ENCODE peak calls at places on chromosome 9, in eight cellular contexts. D, V, U, K, B, W, S and E are unnamed samples.

GRCh38 chr9:134867917-134868750 is 12.5 kb upstream of the FCN2 start:
- DNase-seq in D (no peak), V (no peak), U (no peak), K (no peak), B (no peak), W (no peak), S (no peak), E (no peak)

GRCh38 chr9:27572918-27573698 is at the start of gene C9orf72:
- DNase-seq in D (peak), V (no peak), U (peak), K (no peak), B (peak), W (peak), S (no peak), E (peak)

GRCh38 chr9:124133752-124134151 is 122.2 kb downstream of the LHX2 start:
- DNase-seq in D (no peak), V (no peak), U (peak), K (no peak), B (peak), W (peak), S (no peak), E (peak)

GRCh38 chr9:133403766-133404439 is 13.9 kb downstream of the REXO4 start:
- DNase-seq in D (peak), V (peak), U (peak), K (no peak), B (peak), W (peak), S (no peak), E (peak)

GRCh38 chr9:30575218-30575617 is 1809.2 kb upstream of the ACO1 start:
- DNase-seq in D (no peak), V (no peak), U (no peak), K (no peak), B (no peak), W (no peak), S (no peak), E (no peak)

GRCh38 chr9:126468141-126468825 is 141.7 kb downstream of the MVB12B start:
- DNase-seq in D (no peak), V (no peak), U (no peak), K (no peak), B (no peak), W (no peak), S (no peak), E (no peak)

GRCh38 chr9:113514061-113514460 is 50.5 kb downstream of the RGS3 start:
- DNase-seq in D (no peak), V (no peak), U (no peak), K (no peak), B (no peak), W (no peak), S (no peak), E (no peak)

GRCh38 chr9:135905380-135906282 is 1.7 kb downstream of the CAMSAP1 start:
- DNase-seq in D (no peak), V (peak), U (peak), K (no peak), B (no peak), W (no peak), S (no peak), E (no peak)

GRCh38 chr9:132410642-132411041 is 631 bp downstream of the CFAP77 start:
- DNase-seq in D (peak), V (no peak), U (no peak), K (no peak), B (no peak), W (no peak), S (no peak), E (no peak)

GRCh38 chr9:120650352-120650751 is 63.9 kb downstream of the MEGF9 start:
- DNase-seq in D (no peak), V (no peak), U (no peak), K (no peak), B (no peak), W (peak), S (no peak), E (no peak)

GRCh38 chr9:136541179-136541578 is 4.7 kb downstream of the NOTCH1 start:
- DNase-seq in D (no peak), V (no peak), U (no peak), K (no peak), B (no peak), W (no peak), S (no peak), E (no peak)

GRCh38 chr9:71740199-71740598 is 28.1 kb downstream of the CEMIP2 start:
- DNase-seq in D (no peak), V (no peak), U (no peak), K (no peak), B (no peak), W (no peak), S (no peak), E (no peak)

GRCh38 chr9:111147021-111147420 is 108.8 kb upstream of the LPAR1 start:
- DNase-seq in D (no peak), V (no peak), U (no peak), K (no peak), B (no peak), W (no peak), S (no peak), E (no peak)

GRCh38 chr9:135147473-135147805 is 60.0 kb downstream of the OLFM1 start:
- DNase-seq in D (no peak), V (no peak), U (no peak), K (no peak), B (no peak), W (no peak), S (no peak), E (no peak)

GRCh38 chr9:110936719-110937452 is 101.4 kb downstream of the LPAR1 start:
- DNase-seq in D (no peak), V (no peak), U (no peak), K (no peak), B (no peak), W (no peak), S (no peak), E (no peak)

GRCh38 chr9:79263666-79264460 is 307.9 kb upstream of the TLE4 start:
- DNase-seq in D (peak), V (no peak), U (no peak), K (no peak), B (no peak), W (no peak), S (no peak), E (peak)

GRCh38 chr9:78011037-78011436 is 20.6 kb downstream of the GNAQ start:
- DNase-seq in D (no peak), V (no peak), U (no peak), K (no peak), B (no peak), W (no peak), S (no peak), E (no peak)

GRCh38 chr9:114774504-114774903 is 31.3 kb downstream of the TNFSF15 start:
- DNase-seq in D (no peak), V (no peak), U (no peak), K (no peak), B (no peak), W (no peak), S (no peak), E (no peak)

GRCh38 chr9:125732562-125732961 is 14.6 kb upstream of the PBX3 start:
- DNase-seq in D (no peak), V (no peak), U (no peak), K (no peak), B (peak), W (no peak), S (no peak), E (no peak)

GRCh38 chr9:88197781-88198345 is 59.6 kb upstream of the SPATA31C2 start:
- DNase-seq in D (peak), V (no peak), U (no peak), K (peak), B (no peak), W (no peak), S (no peak), E (no peak)

GRCh38 chr9:98791147-98792095 is 4.9 kb downstream of the ANKS6 start:
- DNase-seq in D (peak), V (peak), U (peak), K (peak), B (peak), W (peak), S (no peak), E (peak)

GRCh38 chr9:132026932-132027585 is 52.6 kb downstream of the MED27 start:
- DNase-seq in D (no peak), V (no peak), U (no peak), K (no peak), B (peak), W (no peak), S (no peak), E (no peak)

GRCh38 chr9:128642675-128643074 is 14.0 kb downstream of the DYNC2I2 start:
- DNase-seq in D (no peak), V (no peak), U (no peak), K (no peak), B (no peak), W (no peak), S (no peak), E (no peak)

GRCh38 chr9:36933676-36934215 is 100.3 kb downstream of the PAX5 start:
- DNase-seq in D (no peak), V (no peak), U (no peak), K (no peak), B (no peak), W (no peak), S (no peak), E (no peak)

GRCh38 chr9:88319936-88320747 is 68.1 kb upstream of the SPIN1 start:
- DNase-seq in D (no peak), V (no peak), U (no peak), K (no peak), B (no peak), W (no peak), S (no peak), E (no peak)

GRCh38 chr9:96305171-96305570 is 3.2 kb upstream of the HSD17B3 start:
- DNase-seq in D (no peak), V (no peak), U (no peak), K (no peak), B (peak), W (no peak), S (no peak), E (no peak)

GRCh38 chr9:96304230-96304629 is 2.3 kb upstream of the HSD17B3 start:
- DNase-seq in D (no peak), V (no peak), U (no peak), K (no peak), B (no peak), W (no peak), S (no peak), E (no peak)

GRCh38 chr9:96294146-96294545 is 7.8 kb downstream of the HSD17B3 start:
- DNase-seq in D (no peak), V (no peak), U (no peak), K (no peak), B (no peak), W (no peak), S (no peak), E (no peak)

GRCh38 chr9:96302021-96302420 is at the start of gene HSD17B3:
- DNase-seq in D (no peak), V (no peak), U (no peak), K (no peak), B (no peak), W (peak), S (no peak), E (no peak)

GRCh38 chr9:96299823-96300222 is 2.2 kb downstream of the HSD17B3 start:
- DNase-seq in D (no peak), V (peak), U (no peak), K (no peak), B (no peak), W (no peak), S (no peak), E (no peak)
- TF ChIP-seq POLR2AphosphoS5 in D (peak), V (no peak), U (no peak), K (no peak), B (no peak), W (no peak), S (no peak), E (no peak)

GRCh38 chr9:34659592-34660253 is 2.7 kb downstream of the CCL27 start:
- DNase-seq in D (no peak), V (no peak), U (no peak), K (no peak), B (no peak), W (no peak), S (no peak), E (no peak)
- TF ChIP-seq REST in D (no peak), V (no peak), U (no peak), K (no peak), B (no peak), W (no peak), S (no peak), E (no peak)

DNA sequence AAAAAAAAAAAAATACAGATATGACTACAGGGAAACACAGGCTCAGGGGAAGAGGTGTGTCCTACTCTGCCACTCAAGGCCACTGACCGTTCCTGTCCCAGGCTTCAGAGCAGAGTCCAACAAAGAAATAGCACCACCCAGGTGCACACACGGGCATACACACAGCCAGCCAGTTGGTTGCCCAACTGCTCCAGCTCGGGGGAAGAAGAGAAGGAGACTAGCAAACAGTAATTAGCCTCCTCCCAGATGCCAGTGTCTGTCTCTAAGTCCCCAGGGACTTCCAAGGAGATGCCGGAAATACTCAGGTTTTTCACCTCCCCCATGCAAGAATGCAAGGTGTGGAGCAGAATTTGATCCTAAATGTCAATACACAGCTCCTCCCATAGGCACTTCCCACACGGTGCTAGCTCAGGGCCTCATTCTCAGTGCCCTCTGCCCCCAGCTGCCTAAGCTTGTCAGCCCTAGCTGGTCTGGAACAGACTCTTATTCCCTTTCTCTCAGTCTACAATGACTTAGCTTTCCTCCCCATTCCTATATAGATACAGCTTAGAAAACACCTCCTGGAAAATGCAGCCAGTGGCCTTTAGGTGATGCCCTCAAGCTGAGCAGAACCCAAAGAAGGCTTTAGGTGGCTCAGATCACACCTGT is 1.7 kb downstream of the MYORG start:
- DNase-seq in D (no peak), V (no peak), U (no peak), K (no peak), B (peak), W (peak), S (no peak), E (no peak)
- TF ChIP-seq POLR2AphosphoS5 in D (no peak), V (no peak), U (no peak), K (no peak), B (no peak), W (peak), S (no peak), E (no peak)

GRCh38 chr9:99868845-99869244 is 37.6 kb upstream of the STX17 start:
- DNase-seq in D (no peak), V (no peak), U (no peak), K (no peak), B (no peak), W (no peak), S (peak), E (no peak)

GRCh38 chr9:99873943-99874584 is 32.4 kb upstream of the STX17 start:
- DNase-seq in D (no peak), V (no peak), U (no peak), K (no peak), B (no peak), W (no peak), S (no peak), E (no peak)

GRCh38 chr9:99870126-99870525 is 36.3 kb upstream of the STX17 start:
- DNase-seq in D (no peak), V (no peak), U (no peak), K (no peak), B (no peak), W (no peak), S (no peak), E (no peak)

GRCh38 chr9:99876190-99876589 is 30.3 kb upstream of the STX17 start:
- DNase-seq in D (no peak), V (no peak), U (no peak), K (no peak), B (no peak), W (no peak), S (no peak), E (peak)

GRCh38 chr9:99873531-99873930 is 32.9 kb upstream of the STX17 start:
- DNase-seq in D (no peak), V (no peak), U (no peak), K (no peak), B (no peak), W (no peak), S (no peak), E (no peak)
- TF ChIP-seq REST in D (no peak), V (no peak), U (no peak), K (no peak), B (no peak), W (no peak), S (no peak), E (no peak)

GRCh38 chr9:107175826-107176500 is 107.1 kb upstream of the RAD23B start:
- DNase-seq in D (no peak), V (no peak), U (no peak), K (no peak), B (peak), W (no peak), S (no peak), E (no peak)
- TF ChIP-seq POLR2AphosphoS5 in D (no peak), V (no peak), U (no peak), K (no peak), B (no peak), W (no peak), S (no peak), E (no peak)